ENCODE peak calls at places on chromosome 3, in five cellular contexts. B is NCI-H69, G is AG08396, O is mesothelial cell of epicardium, L is DMS153. K is an unnamed sample.

GRCh38 chr3:15113884-15114283 is 14.9 kb upstream of the RBSN start:
- DNase-seq in B (no peak), G (no peak), O (no peak), L (no peak), K (no peak)

GRCh38 chr3:113278599-113278955 is 67.2 kb downstream of the BOC start:
- DNase-seq in B (no peak), G (no peak), O (no peak), L (no peak), K (no peak)

GRCh38 chr3:180306691-180307090 is 270.0 kb upstream of the PEX5L start:
- DNase-seq in B (peak; percentile 6), G (peak; percentile 8), O (no peak), L (peak; percentile 4), K (no peak)

GRCh38 chr3:49461443-49462171 is 8.5 kb upstream of the DAG1 start:
- DNase-seq in B (peak; percentile 64), G (peak; percentile 8), O (peak; percentile 55), L (no peak), K (no peak)

GRCh38 chr3:13235079-13235478 is 161.8 kb upstream of the IQSEC1 start:
- DNase-seq in B (peak; percentile 70), G (no peak), O (no peak), L (peak; percentile 38), K (no peak)

GRCh38 chr3:9175421-9175820 is 74.0 kb downstream of the SRGAP3 start:
- DNase-seq in B (no peak), G (no peak), O (peak; percentile 48), L (no peak), K (no peak)

GRCh38 chr3:84109911-84110310 is 848.9 kb upstream of the CADM2 start:
- DNase-seq in B (no peak), G (no peak), O (no peak), L (no peak), K (no peak)

GRCh38 chr3:191382661-191383060 is 52.3 kb upstream of the UTS2B start:
- DNase-seq in B (no peak), G (no peak), O (no peak), L (no peak), K (no peak)

GRCh38 chr3:168998792-168999191 is 664.7 kb downstream of the MECOM start:
- DNase-seq in B (no peak), G (no peak), O (no peak), L (no peak), K (no peak)

GRCh38 chr3:159884661-159885402 is 103.8 kb upstream of the IL12A start:
- DNase-seq in B (peak; percentile 35), G (peak; percentile 34), O (no peak), L (no peak), K (no peak)

GRCh38 chr3:5136619-5137429 is 14.7 kb downstream of the ARL8B start:
- DNase-seq in B (peak; percentile 2), G (no peak), O (no peak), L (no peak), K (peak; percentile 84)

GRCh38 chr3:158430448-158430847 is 140.5 kb upstream of the MLF1 start:
- DNase-seq in B (peak; percentile 20), G (no peak), O (no peak), L (no peak), K (no peak)

GRCh38 chr3:133644768-133645167 is 17.0 kb downstream of the TOPBP1 start:
- DNase-seq in B (peak; percentile 7), G (peak; percentile 51), O (no peak), L (no peak), K (no peak)

GRCh38 chr3:57261119-57261518 is 31.4 kb downstream of the ASB14 start:
- DNase-seq in B (no peak), G (no peak), O (no peak), L (no peak), K (no peak)

GRCh38 chr3:30292192-30292893 is 314.1 kb upstream of the TGFBR2 start:
- DNase-seq in B (peak; percentile 47), G (no peak), O (no peak), L (no peak), K (no peak)

GRCh38 chr3:138461246-138461645 is 26.8 kb downstream of the ESYT3 start:
- DNase-seq in B (no peak), G (no peak), O (no peak), L (no peak), K (no peak)

GRCh38 chr3:74693696-74694393 is 79.4 kb upstream of the CNTN3 start:
- DNase-seq in B (no peak), G (no peak), O (no peak), L (no peak), K (no peak)

GRCh38 chr3:131326307-131326706 is 55.3 kb upstream of the NUDT16 start:
- DNase-seq in B (no peak), G (no peak), O (no peak), L (no peak), K (no peak)

GRCh38 chr3:42476225-42477160 is 25.9 kb upstream of the VIPR1 start:
- DNase-seq in B (peak; percentile 85), G (no peak), O (no peak), L (no peak), K (no peak)

GRCh38 chr3:177098551-177098950 is 98.7 kb downstream of the TBL1XR1 start:
- DNase-seq in B (no peak), G (no peak), O (no peak), L (no peak), K (no peak)

GRCh38 chr3:59653405-59654119 is 603.7 kb upstream of the CFAP20DC start:
- DNase-seq in B (no peak), G (no peak), O (no peak), L (no peak), K (no peak)

GRCh38 chr3:134769469-134769868 is 25.6 kb upstream of the EPHB1 start:
- DNase-seq in B (no peak), G (no peak), O (no peak), L (no peak), K (no peak)

GRCh38 chr3:149273096-149273751 is 51.6 kb upstream of the CP start:
- DNase-seq in B (peak; percentile 77), G (peak; percentile 66), O (no peak), L (peak; percentile 78), K (peak; percentile 18)

GRCh38 chr3:44198265-44198956 is 43.3 kb upstream of the TOPAZ1 start:
- DNase-seq in B (peak; percentile 56), G (peak; percentile 72), O (peak; percentile 78), L (no peak), K (no peak)

GRCh38 chr3:66255865-66256264 is 35.1 kb downstream of the SLC25A26 start:
- DNase-seq in B (no peak), G (no peak), O (no peak), L (no peak), K (no peak)

GRCh38 chr3:172993412-172993811 is 147.6 kb downstream of the SPATA16 start:
- DNase-seq in B (no peak), G (no peak), O (no peak), L (no peak), K (no peak)

GRCh38 chr3:72346526-72346926 is 501.7 kb downstream of the SHQ1 start:
- DNase-seq in B (no peak), G (peak; percentile 80), O (no peak), L (no peak), K (no peak)

GRCh38 chr3:158312560-158313141 is 202.8 kb downstream of the RSRC1 start:
- DNase-seq in B (no peak), G (no peak), O (no peak), L (no peak), K (no peak)

GRCh38 chr3:134375542-134376384 is 1.5 kb upstream of the AMOTL2 start:
- DNase-seq in B (no peak), G (no peak), O (peak; percentile 38), L (no peak), K (no peak)

GRCh38 chr3:12440927-12441326 is 43.4 kb upstream of the TSEN2 start:
- DNase-seq in B (no peak), G (peak; percentile 28), O (no peak), L (no peak), K (no peak)

GRCh38 chr3:67719333-67719732 is 64.9 kb upstream of the SUCLG2 start:
- DNase-seq in B (no peak), G (no peak), O (no peak), L (no peak), K (no peak)